ENCODE peak calls at places on chromosomes 11 and 22, in ten cellular contexts. T is stimulated activated naive CD8-positive, alpha-beta T cell treated with anti-CD3 and anti-CD28 coated beads, Interleukin-15, amount 100 ng/mL, for 72 hours; S is effector memory CD8-positive, alpha-beta T cell; W is RWPE2; Y is activated CD8-positive, alpha-beta memory T cell treated with anti-CD3 and anti-CD28 coated beads, Interleukin-2, amount 10 ng/mL, durations not matched to agents 7 days and 5 days; B is stimulated activated effector memory CD8-positive, alpha-beta T cell treated with anti-CD3 and anti-CD28 coated beads, Interleukin-12 subunit alpha, Interleukin-12 subunit beta, amount 100 ng/mL, for 72 hours; C is activated T-cell treated with anti-CD3 and anti-CD28 coated beads, Interleukin-2, amount 50 U/mL, for 72 hours; A is right cardiac atrium; M is CD4-positive, alpha-beta T cell; R is esophagus mucosa. Z is an unnamed sample.

GRCh38 chr11:47055534-47055933 is 119.0 kb downstream of the CSTPP1 start:
- ATAC-seq in T (no peak), S (no peak), W (no peak), Y (no peak), B (no peak), C (no peak), A (no peak), M (no peak), R (no peak), Z (no peak)

GRCh38 chr11:130449246-130449990 is 973 bp downstream of the ADAMTS15 start:
- ATAC-seq in T (no peak), S (no peak), W (peak), Y (no peak), B (no peak), C (no peak), A (peak), M (no peak), R (no peak), Z (no peak)

GRCh38 chr11:118067006-118067405 is 9.9 kb upstream of the TMPRSS4 start:
- ATAC-seq in T (no peak), S (no peak), W (no peak), Y (no peak), B (no peak), C (no peak), A (no peak), M (no peak), R (no peak), Z (no peak)

GRCh38 chr11:849951-850776 is 7.5 kb downstream of the TSPAN4 start:
- ATAC-seq in T (no peak), S (no peak), W (no peak), Y (peak), B (no peak), C (peak), A (no peak), M (no peak), R (no peak), Z (no peak)

GRCh38 chr11:15651033-15651432 is 536.3 kb downstream of the INSC start:
- ATAC-seq in T (no peak), S (no peak), W (no peak), Y (no peak), B (no peak), C (no peak), A (no peak), M (no peak), R (no peak), Z (no peak)

GRCh38 chr11:25587496-25587895 is 744.4 kb upstream of the ANO3 start:
- ATAC-seq in T (no peak), S (no peak), W (peak), Y (no peak), B (no peak), C (no peak), A (no peak), M (no peak), R (no peak), Z (no peak)

GRCh38 chr11:81892770-81893635 is 840.7 kb downstream of the FAM181B start:
- ATAC-seq in T (peak), S (no peak), W (no peak), Y (no peak), B (peak), C (no peak), A (no peak), M (no peak), R (no peak), Z (no peak)

GRCh38 chr11:86702387-86702983 is 30.1 kb upstream of the ME3 start:
- ATAC-seq in T (no peak), S (no peak), W (no peak), Y (no peak), B (no peak), C (no peak), A (no peak), M (no peak), R (no peak), Z (no peak)

GRCh38 chr11:76793391-76793811 is 10.2 kb downstream of the TSKU start:
- ATAC-seq in T (no peak), S (no peak), W (peak), Y (no peak), B (no peak), C (no peak), A (no peak), M (no peak), R (no peak), Z (peak)

GRCh38 chr11:11389238-11389637 is 36.2 kb upstream of the CSNK2A3 start:
- ATAC-seq in T (no peak), S (no peak), W (peak), Y (no peak), B (no peak), C (no peak), A (peak), M (no peak), R (peak), Z (no peak)

GRCh38 chr11:16299884-16300778 is 56.2 kb downstream of the SOX6 start:
- ATAC-seq in T (no peak), S (no peak), W (no peak), Y (no peak), B (no peak), C (no peak), A (no peak), M (no peak), R (no peak), Z (no peak)

GRCh38 chr11:13030857-13031256 is 21.7 kb downstream of the RASSF10 start:
- ATAC-seq in T (no peak), S (no peak), W (no peak), Y (no peak), B (no peak), C (no peak), A (peak), M (no peak), R (peak), Z (no peak)

GRCh38 chr11:115982666-115983065 is 478.5 kb upstream of the CADM1 start:
- ATAC-seq in T (no peak), S (no peak), W (no peak), Y (no peak), B (peak), C (no peak), A (no peak), M (no peak), R (no peak), Z (no peak)

GRCh38 chr11:8080069-8080670 is 841 bp upstream of the TUB start:
- ATAC-seq in T (no peak), S (no peak), W (no peak), Y (no peak), B (no peak), C (no peak), A (no peak), M (no peak), R (no peak), Z (no peak)

GRCh38 chr11:15493921-15494630 is 379.4 kb downstream of the INSC start:
- ATAC-seq in T (no peak), S (no peak), W (no peak), Y (no peak), B (no peak), C (no peak), A (no peak), M (no peak), R (peak), Z (no peak)

GRCh38 chr11:70343631-70344030 is 54.7 kb upstream of the CTTN start:
- ATAC-seq in T (no peak), S (no peak), W (no peak), Y (no peak), B (no peak), C (no peak), A (peak), M (no peak), R (no peak), Z (no peak)

GRCh38 chr11:111379500-111380136 is 543 bp upstream of the POU2AF1 start:
- ATAC-seq in T (no peak), S (peak), W (no peak), Y (no peak), B (no peak), C (no peak), A (no peak), M (no peak), R (peak), Z (no peak)

GRCh38 chr22:33255781-33256180 is 197.6 kb upstream of the SYN3 start:
- ATAC-seq in T (no peak), S (no peak), W (no peak), Y (no peak), B (no peak), C (no peak), A (no peak), M (no peak), R (no peak), Z (no peak)

GRCh38 chr22:45703758-45704157 is 32.1 kb downstream of the ATXN10 start:
- ATAC-seq in T (no peak), S (no peak), W (peak), Y (no peak), B (no peak), C (no peak), A (no peak), M (no peak), R (peak), Z (no peak)